ENCODE peak calls at places on chromosomes 2 and 18, in eight cellular contexts. P, V, C, R, Y, Q, S and J are unnamed samples.

GRCh38 chr2:200405599-200406298 is 99.3 kb downstream of the SPATS2L start:
- DNase-seq in Y (no peak), R (peak; percentile 58), C (no peak), S (no peak), Q (no peak), P (no peak), V (peak; percentile 90), J (no peak)

GRCh38 chr2:173357351-173357750 is 2.7 kb downstream of the CDCA7 start:
- DNase-seq in P (no peak), R (no peak), C (no peak), S (no peak), Y (no peak), V (no peak), Q (no peak), J (no peak)

GRCh38 chr18:38944446-38945024 is 1378.9 kb upstream of the CELF4 start:
- DNase-seq in Q (no peak), C (no peak), Y (no peak), R (no peak), V (no peak), S (no peak), P (no peak), J (no peak)

GRCh38 chr18:22335644-22336275 is 82.0 kb downstream of the CTAGE1 start:
- DNase-seq in P (no peak), S (no peak), V (no peak), Y (no peak), C (no peak), Q (no peak), R (peak; percentile 51), J (no peak)

GRCh38 chr2:207253946-207254345 is 88.2 kb upstream of the KLF7 start:
- DNase-seq in C (no peak), P (no peak), R (no peak), Y (no peak), V (peak; percentile 93), Q (no peak), S (no peak), J (no peak)

GRCh38 chr2:159317392-159318088 is 31.0 kb upstream of the WDSUB1 start:
- DNase-seq in C (no peak), V (peak; percentile 31), Y (no peak), S (no peak), R (no peak), P (no peak), Q (no peak), J (no peak)

GRCh38 chr2:40809156-40809555 is 357.3 kb upstream of the SLC8A1 start:
- DNase-seq in S (no peak), C (no peak), Q (no peak), Y (no peak), P (no peak), R (no peak), V (no peak), J (no peak)

GRCh38 chr2:200864206-200864976 is at the start of gene CLK1:
- DNase-seq in S (peak; percentile 97), C (peak; percentile 98), Q (peak; percentile 98), Y (peak; percentile 96), P (peak; percentile 98), R (peak; percentile 90), V (peak; percentile 92), J (peak; percentile 90)

GRCh38 chr2:64661770-64662169 is 8.1 kb upstream of the SERTAD2 start:
- DNase-seq in P (no peak), Q (no peak), R (no peak), S (no peak), C (no peak), V (no peak), Y (no peak), J (no peak)
- TF ChIP-seq CTCF in P (no peak), Q (no peak), R (no peak), S (no peak), C (no peak), V (no peak), Y (no peak), J (no peak)

GRCh38 chr2:187078297-187078696 is 229.3 kb upstream of the ZSWIM2 start:
- DNase-seq in R (no peak), C (no peak), Y (no peak), S (no peak), V (peak; percentile 68), P (no peak), Q (no peak), J (no peak)

GRCh38 chr2:187079901-187080300 is 230.9 kb upstream of the ZSWIM2 start:
- DNase-seq in P (no peak), V (no peak), S (no peak), R (no peak), Q (no peak), Y (no peak), C (no peak), J (no peak)

GRCh38 chr2:187075106-187076070 is 226.4 kb upstream of the ZSWIM2 start:
- DNase-seq in S (no peak), Y (no peak), V (peak; percentile 11), Q (no peak), R (peak; percentile 37), P (peak; percentile 15), C (no peak), J (no peak)
- TF ChIP-seq CTCF in S (no peak), Y (no peak), V (no peak), Q (no peak), R (no peak), P (no peak), C (no peak), J (no peak)

DNA sequence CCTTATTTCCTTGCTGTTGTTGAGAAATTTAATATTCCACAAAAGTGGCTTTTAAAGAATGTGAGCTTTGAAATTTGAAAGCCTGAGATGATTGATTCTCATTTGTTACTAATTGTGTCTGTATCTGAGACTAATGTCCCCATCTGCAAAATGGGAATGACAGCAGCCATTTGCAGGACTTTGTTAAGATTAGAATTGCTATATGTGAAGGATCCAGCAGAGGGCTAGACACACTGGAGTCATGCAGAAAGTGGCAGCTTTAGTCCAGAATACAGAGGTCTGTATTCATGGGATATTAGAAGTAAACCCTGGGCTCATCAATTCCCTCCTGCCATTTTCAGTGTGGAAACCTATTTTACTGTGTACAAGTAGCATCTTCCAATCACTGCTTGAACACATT is 296.5 kb upstream of the GYPC start:
- DNase-seq in V (peak; percentile 0), S (no peak), R (no peak), Q (peak; percentile 5), P (no peak), Y (no peak), C (no peak), J (no peak)
- TF ChIP-seq CTCF in V (peak; percentile 5), S (no peak), R (no peak), Q (peak; percentile 54), P (peak; percentile 26), Y (no peak), C (no peak), J (no peak)

GRCh38 chr18:6520901-6521300 is 106.2 kb upstream of the L3MBTL4 start:
- DNase-seq in Y (no peak), C (no peak), P (no peak), Q (no peak), S (no peak), V (no peak), R (no peak), J (no peak)

GRCh38 chr18:6525593-6525992 is 110.9 kb upstream of the L3MBTL4 start:
- DNase-seq in Y (no peak), V (no peak), Q (no peak), R (no peak), P (no peak), S (no peak), C (no peak), J (no peak)

GRCh38 chr18:6521804-6522418 is 107.2 kb upstream of the L3MBTL4 start:
- DNase-seq in C (no peak), Q (peak; percentile 49), S (no peak), Y (no peak), V (peak; percentile 63), P (no peak), R (peak; percentile 66), J (no peak)
- TF ChIP-seq CTCF in C (peak; percentile 31), Q (peak; percentile 52), S (peak; percentile 44), Y (no peak), V (peak; percentile 97), P (peak; percentile 52), R (peak; percentile 86), J (no peak)

GRCh38 chr18:72704202-72704601 is 160.1 kb upstream of the CBLN2 start:
- DNase-seq in Y (no peak), S (no peak), V (no peak), P (no peak), C (no peak), R (no peak), Q (no peak), J (no peak)

GRCh38 chr18:72697706-72698105 is 153.6 kb upstream of the CBLN2 start:
- DNase-seq in S (no peak), V (no peak), C (no peak), Y (no peak), P (no peak), R (no peak), Q (peak; percentile 5), J (no peak)

GRCh38 chr18:72700961-72701710 is 157.0 kb upstream of the CBLN2 start:
- DNase-seq in Y (no peak), V (peak; percentile 26), R (no peak), S (no peak), P (no peak), Q (no peak), C (no peak), J (no peak)
- TF ChIP-seq CTCF in Y (no peak), V (peak; percentile 36), R (peak; percentile 54), S (no peak), P (peak; percentile 35), Q (no peak), C (no peak), J (no peak)